ENCODE peak calls at places on chromosomes 5 and 9, in six cellular contexts. One of them, this sample, is unnamed.

GRCh38 chr9:101858026-101858425 is 119.6 kb upstream of the GRIN3A start:
- DNase-seq in CD8-positive, alpha-beta T cell: no peak
- DNase-seq in breast epithelium: no peak
- DNase-seq in right lobe of liver: no peak
- DNase-seq in A673: no peak
- DNase-seq in A549: no peak
- DNase-seq in this sample: no peak

GRCh38 chr9:34271618-34272017 is 57.5 kb downstream of the KIF24 start:
- DNase-seq in right lobe of liver: no peak
- DNase-seq in CD8-positive, alpha-beta T cell: no peak
- DNase-seq in A673: no peak
- DNase-seq in A549: no peak
- DNase-seq in breast epithelium: no peak
- DNase-seq in this sample: no peak

GRCh38 chr5:122766130-122766529 is 8.8 kb upstream of the SNX2 start:
- DNase-seq in A549: no peak
- DNase-seq in right lobe of liver: no peak
- DNase-seq in breast epithelium: no peak
- DNase-seq in CD8-positive, alpha-beta T cell: no peak
- DNase-seq in A673: no peak
- DNase-seq in this sample: no peak

GRCh38 chr5:107713228-107713627 is 42.5 kb upstream of the EFNA5 start:
- DNase-seq in right lobe of liver: no peak
- DNase-seq in A673: no peak
- DNase-seq in A549: no peak
- DNase-seq in CD8-positive, alpha-beta T cell: no peak
- DNase-seq in breast epithelium: no peak
- DNase-seq in this sample: no peak

GRCh38 chr5:109920736-109921135 is 231.0 kb downstream of the MAN2A1 start:
- DNase-seq in A549: no peak
- DNase-seq in CD8-positive, alpha-beta T cell: no peak
- DNase-seq in breast epithelium: no peak
- DNase-seq in A673: no peak
- DNase-seq in right lobe of liver: no peak
- DNase-seq in this sample: no peak

GRCh38 chr5:116661419-116661818 is 86.8 kb upstream of the SEMA6A start:
- DNase-seq in CD8-positive, alpha-beta T cell: no peak
- DNase-seq in A673: no peak
- DNase-seq in right lobe of liver: no peak
- DNase-seq in breast epithelium: no peak
- DNase-seq in A549: no peak
- DNase-seq in this sample: no peak

GRCh38 chr9:8456327-8456726 is 656.7 kb upstream of the DMAC1 start:
- DNase-seq in CD8-positive, alpha-beta T cell: no peak
- DNase-seq in A549: no peak
- DNase-seq in right lobe of liver: no peak
- DNase-seq in A673: no peak
- DNase-seq in breast epithelium: no peak
- DNase-seq in this sample: no peak

GRCh38 chr9:16294371-16294770 is 576.1 kb downstream of the BNC2 start:
- DNase-seq in A549: no peak
- DNase-seq in breast epithelium: no peak
- DNase-seq in A673: no peak
- DNase-seq in CD8-positive, alpha-beta T cell: no peak
- DNase-seq in right lobe of liver: no peak
- DNase-seq in this sample: no peak

GRCh38 chr5:148750614-148751013 is 75.8 kb upstream of the ADRB2 start:
- DNase-seq in breast epithelium: no peak
- DNase-seq in A673: no peak
- DNase-seq in CD8-positive, alpha-beta T cell: no peak
- DNase-seq in A549: no peak
- DNase-seq in right lobe of liver: no peak
- DNase-seq in this sample: no peak

GRCh38 chr5:159975462-159976019 is 33.4 kb upstream of the TTC1 start:
- DNase-seq in A549: peak
- DNase-seq in CD8-positive, alpha-beta T cell: no peak
- DNase-seq in right lobe of liver: no peak
- DNase-seq in A673: peak
- DNase-seq in breast epithelium: no peak
- DNase-seq in this sample: no peak

DNA sequence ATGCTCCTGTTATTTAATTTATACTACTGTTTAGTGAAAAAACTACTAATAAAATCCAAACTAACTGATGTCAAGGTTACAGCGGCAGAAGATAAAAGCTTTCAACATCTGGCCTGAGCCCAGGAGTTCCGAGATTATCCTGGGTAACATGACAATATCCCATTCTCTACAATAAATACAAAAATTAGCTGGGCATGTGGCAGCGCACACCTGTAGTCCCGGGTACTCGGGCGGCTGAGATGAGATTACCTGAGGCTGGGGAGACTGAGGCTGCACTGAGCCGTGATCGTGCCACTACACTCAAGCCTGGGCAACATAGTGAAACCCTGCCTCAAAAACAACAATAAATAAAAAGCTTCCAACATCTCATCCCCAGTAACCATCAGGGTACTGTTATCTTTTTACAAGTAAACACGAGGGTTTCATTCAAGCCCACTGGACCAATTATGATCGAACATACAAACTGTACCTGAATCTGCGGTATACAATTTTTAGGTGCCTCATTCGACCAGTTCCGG is 1.3 kb downstream of the RPL37 start:
- DNase-seq in right lobe of liver: no peak
- DNase-seq in A549: no peak
- DNase-seq in CD8-positive, alpha-beta T cell: no peak
- DNase-seq in breast epithelium: no peak
- DNase-seq in A673: no peak
- DNase-seq in this sample: no peak
- H3K27ac ChIP-seq in right lobe of liver: no peak
- H3K27ac ChIP-seq in A549: peak
- H3K27ac ChIP-seq in CD8-positive, alpha-beta T cell: peak
- H3K27ac ChIP-seq in breast epithelium: peak
- H3K27ac ChIP-seq in A673: peak
- H3K27ac ChIP-seq in this sample: no peak

GRCh38 chr9:130447193-130447816 is 2.5 kb downstream of the ASS1 start:
- DNase-seq in right lobe of liver: no peak
- DNase-seq in CD8-positive, alpha-beta T cell: no peak
- DNase-seq in A673: no peak
- DNase-seq in A549: no peak
- DNase-seq in breast epithelium: peak
- DNase-seq in this sample: no peak
- H3K27ac ChIP-seq in right lobe of liver: peak
- H3K27ac ChIP-seq in CD8-positive, alpha-beta T cell: no peak
- H3K27ac ChIP-seq in A673: peak
- H3K27ac ChIP-seq in A549: peak
- H3K27ac ChIP-seq in breast epithelium: peak
- H3K27ac ChIP-seq in this sample: no peak

DNA sequence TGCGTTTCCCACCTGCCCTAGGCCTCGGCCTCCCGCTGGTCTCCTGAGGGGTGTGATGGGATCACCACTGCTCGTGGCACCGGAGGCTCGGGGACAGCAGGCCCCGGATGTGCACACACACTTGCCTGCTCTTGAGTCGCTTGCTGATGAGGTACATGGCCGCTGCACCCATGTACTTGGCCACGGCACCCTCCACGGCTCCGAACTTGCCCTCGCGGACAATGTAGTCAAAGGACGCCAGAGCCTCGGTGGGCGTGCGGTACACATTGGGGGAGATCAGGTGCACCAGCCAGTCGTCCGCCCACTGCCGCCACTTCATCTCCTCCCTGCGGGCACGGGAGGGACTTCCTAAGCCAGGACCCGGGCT is 4.7 kb downstream of the PTGES2 start:
- DNase-seq in CD8-positive, alpha-beta T cell: no peak
- DNase-seq in right lobe of liver: peak
- DNase-seq in A549: no peak
- DNase-seq in breast epithelium: no peak
- DNase-seq in A673: no peak
- DNase-seq in this sample: no peak
- H3K27ac ChIP-seq in CD8-positive, alpha-beta T cell: no peak
- H3K27ac ChIP-seq in right lobe of liver: no peak
- H3K27ac ChIP-seq in A549: no peak
- H3K27ac ChIP-seq in breast epithelium: no peak
- H3K27ac ChIP-seq in A673: no peak
- H3K27ac ChIP-seq in this sample: no peak

GRCh38 chr5:2156358-2157059 is 273.8 kb upstream of the IRX4 start:
- DNase-seq in breast epithelium: no peak
- DNase-seq in A549: no peak
- DNase-seq in A673: no peak
- DNase-seq in CD8-positive, alpha-beta T cell: no peak
- DNase-seq in right lobe of liver: no peak
- DNase-seq in this sample: no peak
- H3K27ac ChIP-seq in breast epithelium: no peak
- H3K27ac ChIP-seq in A549: no peak
- H3K27ac ChIP-seq in A673: no peak
- H3K27ac ChIP-seq in CD8-positive, alpha-beta T cell: no peak
- H3K27ac ChIP-seq in right lobe of liver: no peak
- H3K27ac ChIP-seq in this sample: no peak

DNA sequence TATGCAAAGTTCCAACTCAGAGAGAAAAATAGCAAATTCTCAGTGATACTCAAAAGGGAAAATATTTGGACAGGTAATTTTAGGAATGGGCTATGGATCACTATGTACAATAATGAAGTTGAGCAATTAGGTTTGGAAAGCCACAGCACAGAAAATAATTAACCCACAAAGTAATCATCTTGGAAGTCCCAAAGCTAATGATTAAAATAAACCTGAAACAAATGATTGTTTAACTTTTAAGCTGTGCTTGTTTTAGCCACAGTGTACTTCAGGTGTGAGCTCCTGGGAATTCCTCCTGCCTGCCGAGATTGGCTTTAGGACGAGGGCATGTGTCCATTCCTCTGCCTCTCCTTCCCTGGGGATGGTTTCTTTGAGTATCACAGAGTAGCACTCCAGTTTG is 403.9 kb downstream of the ZSWIM6 start:
- DNase-seq in CD8-positive, alpha-beta T cell: no peak
- DNase-seq in breast epithelium: no peak
- DNase-seq in A549: no peak
- DNase-seq in A673: no peak
- DNase-seq in right lobe of liver: no peak
- DNase-seq in this sample: no peak
- H3K27ac ChIP-seq in CD8-positive, alpha-beta T cell: no peak
- H3K27ac ChIP-seq in breast epithelium: no peak
- H3K27ac ChIP-seq in A549: no peak
- H3K27ac ChIP-seq in A673: no peak
- H3K27ac ChIP-seq in right lobe of liver: no peak
- H3K27ac ChIP-seq in this sample: peak

GRCh38 chr9:107193251-107193650 is 89.8 kb upstream of the RAD23B start:
- DNase-seq in breast epithelium: no peak
- DNase-seq in A549: no peak
- DNase-seq in right lobe of liver: no peak
- DNase-seq in CD8-positive, alpha-beta T cell: no peak
- DNase-seq in A673: no peak
- DNase-seq in this sample: no peak
- H3K27ac ChIP-seq in breast epithelium: no peak
- H3K27ac ChIP-seq in A549: no peak
- H3K27ac ChIP-seq in right lobe of liver: no peak
- H3K27ac ChIP-seq in CD8-positive, alpha-beta T cell: no peak
- H3K27ac ChIP-seq in A673: no peak
- H3K27ac ChIP-seq in this sample: no peak

GRCh38 chr9:137295313-137296213 is 6.5 kb downstream of the NRARP start:
- DNase-seq in breast epithelium: no peak
- DNase-seq in A673: peak
- DNase-seq in CD8-positive, alpha-beta T cell: no peak
- DNase-seq in right lobe of liver: no peak
- DNase-seq in A549: peak
- DNase-seq in this sample: peak

GRCh38 chr9:137294684-137295312 is 7.3 kb downstream of the NRARP start:
- DNase-seq in right lobe of liver: no peak
- DNase-seq in A549: no peak
- DNase-seq in A673: peak
- DNase-seq in CD8-positive, alpha-beta T cell: no peak
- DNase-seq in breast epithelium: no peak
- DNase-seq in this sample: peak

GRCh38 chr9:137294091-137294683 is 7.9 kb downstream of the NRARP start:
- DNase-seq in A549: peak
- DNase-seq in right lobe of liver: no peak
- DNase-seq in breast epithelium: no peak
- DNase-seq in CD8-positive, alpha-beta T cell: no peak
- DNase-seq in A673: peak
- DNase-seq in this sample: peak

GRCh38 chr9:137293482-137294090 is 8.5 kb downstream of the NRARP start:
- DNase-seq in A673: no peak
- DNase-seq in CD8-positive, alpha-beta T cell: no peak
- DNase-seq in breast epithelium: no peak
- DNase-seq in right lobe of liver: no peak
- DNase-seq in A549: no peak
- DNase-seq in this sample: peak

DNA sequence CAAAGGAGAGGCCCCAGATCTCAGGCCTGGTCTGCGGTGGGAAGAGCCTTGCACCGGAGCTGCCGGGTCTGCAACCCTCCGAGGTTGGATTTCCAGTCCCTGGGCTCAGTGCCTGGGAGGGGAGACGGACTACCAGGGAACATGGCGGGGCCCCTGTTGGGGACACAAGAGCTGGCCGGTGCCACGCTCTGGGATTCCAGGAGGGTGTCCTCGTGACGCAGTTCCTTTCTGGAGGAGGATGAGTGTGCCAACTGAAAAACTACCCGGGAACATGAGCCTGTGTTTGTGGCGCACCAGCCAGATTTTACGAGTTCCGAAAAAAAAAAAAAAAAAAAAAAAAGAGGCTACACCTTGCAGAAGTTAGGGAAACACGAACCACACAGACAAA is 9.0 kb downstream of the NRARP start:
- DNase-seq in A673: no peak
- DNase-seq in right lobe of liver: no peak
- DNase-seq in CD8-positive, alpha-beta T cell: no peak
- DNase-seq in breast epithelium: no peak
- DNase-seq in A549: no peak
- DNase-seq in this sample: peak
- H3K27ac ChIP-seq in A673: no peak
- H3K27ac ChIP-seq in right lobe of liver: no peak
- H3K27ac ChIP-seq in CD8-positive, alpha-beta T cell: no peak
- H3K27ac ChIP-seq in breast epithelium: no peak
- H3K27ac ChIP-seq in A549: no peak
- H3K27ac ChIP-seq in this sample: peak

DNA sequence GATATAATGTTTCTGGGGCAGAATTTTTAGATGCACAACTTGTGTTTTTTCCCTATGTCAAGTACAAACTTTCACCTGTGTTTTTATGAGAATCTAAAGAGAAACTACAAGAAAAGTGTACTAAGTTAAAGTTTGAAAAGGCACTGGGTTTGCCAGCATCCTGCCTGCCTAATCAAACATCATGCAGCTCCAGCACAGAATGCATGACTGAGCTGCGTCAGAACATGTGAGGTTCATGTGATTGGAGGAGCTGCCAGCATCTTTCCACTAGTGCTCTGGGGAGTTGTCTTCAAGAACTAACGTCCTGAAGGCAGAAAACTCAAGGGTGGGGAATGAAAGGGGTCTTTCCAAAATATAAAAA is 46.1 kb upstream of the RIC1 start:
- DNase-seq in breast epithelium: no peak
- DNase-seq in A673: no peak
- DNase-seq in right lobe of liver: no peak
- DNase-seq in A549: no peak
- DNase-seq in CD8-positive, alpha-beta T cell: peak
- DNase-seq in this sample: no peak
- H3K27ac ChIP-seq in breast epithelium: peak
- H3K27ac ChIP-seq in A673: no peak
- H3K27ac ChIP-seq in right lobe of liver: no peak
- H3K27ac ChIP-seq in A549: peak
- H3K27ac ChIP-seq in CD8-positive, alpha-beta T cell: no peak
- H3K27ac ChIP-seq in this sample: no peak

This sample was measured in pancreas.